ENCODE peak calls at places on chromosomes 5 and 9, in nine cellular contexts. N is HCT116, T is SHP77, R is cardiac fibroblast, B is NCI-H2081, C is B cell, M is MV-4-11, K is germinal center, I is lower lobe of right lung. J is an unnamed sample.

GRCh38 chr9:9749591-9749990 is 863.2 kb downstream of the PTPRD start:
- DNase-seq in I (no peak), R (no peak), M (no peak), C (no peak), K (no peak), T (no peak), N (no peak), B (no peak), J (no peak)

GRCh38 chr5:60522299-60522915 is 177.6 kb downstream of the DEPDC1B start:
- DNase-seq in K (peak), B (no peak), N (no peak), M (no peak), R (peak), C (no peak), I (no peak), T (no peak), J (no peak)

GRCh38 chr5:33491941-33492340 is 51.2 kb downstream of the TARS1 start:
- DNase-seq in K (no peak), T (no peak), I (no peak), N (no peak), R (no peak), B (no peak), M (no peak), C (no peak), J (no peak)

GRCh38 chr5:66122379-66123034 is 21.6 kb upstream of the SREK1 start:
- DNase-seq in R (peak), I (no peak), K (no peak), N (no peak), B (no peak), M (no peak), C (no peak), T (no peak), J (no peak)

GRCh38 chr5:142904421-142904820 is 134.2 kb downstream of the ARHGAP26 start:
- DNase-seq in R (peak), K (no peak), M (no peak), T (no peak), I (no peak), N (no peak), B (no peak), C (no peak), J (no peak)

GRCh38 chr5:93193756-93194155 is 387.3 kb downstream of the NR2F1-AS1 start:
- DNase-seq in I (no peak), B (no peak), C (no peak), K (no peak), T (no peak), M (no peak), R (no peak), N (no peak), J (no peak)

GRCh38 chr9:6997330-6997729 is 239.6 kb downstream of the KDM4C start:
- DNase-seq in M (no peak), I (no peak), K (no peak), C (no peak), T (no peak), B (no peak), R (no peak), N (no peak), J (no peak)

GRCh38 chr5:59436364-59437158 is 457.0 kb downstream of the PDE4D start:
- DNase-seq in C (no peak), K (no peak), B (peak), M (no peak), R (no peak), I (no peak), N (no peak), T (no peak), J (no peak)

GRCh38 chr5:73812457-73812856 is 186.5 kb downstream of the ARHGEF28 start:
- DNase-seq in T (no peak), R (no peak), K (no peak), C (no peak), M (no peak), N (no peak), B (no peak), I (no peak), J (no peak)

GRCh38 chr5:40623480-40624420 is 56.0 kb upstream of the PTGER4 start:
- DNase-seq in I (no peak), M (no peak), R (no peak), T (no peak), B (no peak), C (no peak), K (no peak), N (no peak), J (no peak)

J was measured in aorta.